ENCODE peak calls at places on chromosomes 4 and X, in four cellular contexts. E, K, F and G are unnamed samples.

GRCh38 chrX:17161991-17162390 is 213.0 kb upstream of the NHS start:
- DNase-seq in F (no peak), E (no peak), K (no peak), G (no peak)

GRCh38 chr4:41696131-41696530 is 52.4 kb downstream of the PHOX2B start:
- DNase-seq in F (no peak), K (no peak), E (no peak), G (no peak)

GRCh38 chr4:80189956-80190671 is 7.2 kb upstream of the PRDM8 start:
- DNase-seq in E (no peak), F (no peak), K (no peak), G (no peak)

GRCh38 chr4:7323872-7324650 is 110.7 kb downstream of the PSAPL1 start:
- DNase-seq in F (peak), K (no peak), E (no peak), G (no peak)

GRCh38 chr4:81142744-81143143 is 72.3 kb downstream of the PRKG2 start:
- DNase-seq in E (peak), K (no peak), F (no peak), G (no peak)

GRCh38 chr4:827209-828081 is 1.5 kb upstream of the CPLX1 start:
- DNase-seq in F (peak), K (no peak), E (no peak), G (no peak)

GRCh38 chr4:3039706-3040366 is 34.5 kb downstream of the HTT-AS start:
- DNase-seq in F (no peak), E (no peak), K (no peak), G (no peak)

GRCh38 chr4:150578745-150579470 is 3.0 kb upstream of the MAB21L2 start:
- DNase-seq in K (no peak), F (no peak), E (peak), G (no peak)

GRCh38 chr4:814312-814850 is 11.5 kb downstream of the CPLX1 start:
- DNase-seq in F (peak), E (no peak), K (no peak), G (no peak)

GRCh38 chr4:8248091-8248490 is 21.5 kb upstream of the HTRA3 start:
- DNase-seq in E (peak), F (no peak), K (no peak), G (no peak)

GRCh38 chr4:174561556-174561955 is 39.3 kb upstream of the HPGD start:
- DNase-seq in E (peak), K (no peak), F (no peak), G (no peak)

GRCh38 chr4:73730292-73730691 is 10.1 kb upstream of the CXCL8 start:
- DNase-seq in F (no peak), K (no peak), E (no peak), G (no peak)

GRCh38 chrX:130179579-130180215 is 7.9 kb downstream of the RAB33A start:
- DNase-seq in E (peak), F (no peak), K (no peak), G (no peak)

GRCh38 chrX:151754641-151755215 is 20.2 kb downstream of the CNGA2 start:
- DNase-seq in E (peak), F (no peak), K (no peak), G (peak)

GRCh38 chr4:109886303-109886702 is 26.4 kb upstream of the EGF start:
- DNase-seq in E (no peak), K (no peak), F (no peak), G (no peak)

GRCh38 chr4:158914178-158914577 is 145.4 kb downstream of the FNIP2 start:
- DNase-seq in F (no peak), E (peak), K (no peak), G (no peak)

GRCh38 chr4:174045381-174045780 is 238.1 kb downstream of the FBXO8 start:
- DNase-seq in F (no peak), K (no peak), E (no peak), G (no peak)

GRCh38 chrX:39726810-39727209 is 370.9 kb downstream of the BCOR start:
- DNase-seq in K (no peak), F (no peak), E (no peak), G (no peak)

GRCh38 chr4:66330125-66330524 is 659.8 kb upstream of the EPHA5 start:
- DNase-seq in K (no peak), E (peak), F (no peak), G (no peak)

GRCh38 chrX:36856849-36857248 is 151.3 kb upstream of the FAM47C start:
- DNase-seq in K (no peak), F (no peak), E (peak), G (no peak)

GRCh38 chr4:34046580-34046979 is 2197.7 kb downstream of the ARAP2 start:
- DNase-seq in F (no peak), K (no peak), E (peak), G (no peak)

GRCh38 chr4:101114936-101115372 is 232.4 kb downstream of the PPP3CA start:
- DNase-seq in F (no peak), K (no peak), E (peak), G (no peak)

GRCh38 chr4:1752284-1753041 is 31.1 kb downstream of the TACC3 start:
- DNase-seq in E (peak), K (peak), F (peak), G (no peak)

GRCh38 chrX:133307094-133307493 is 88.9 kb upstream of the TFDP3 start:
- DNase-seq in K (no peak), E (no peak), F (no peak), G (no peak)

GRCh38 chrX:133305348-133305747 is 87.2 kb upstream of the TFDP3 start:
- DNase-seq in F (no peak), E (no peak), K (no peak), G (no peak)

GRCh38 chrX:133302775-133303445 is 84.8 kb upstream of the TFDP3 start:
- DNase-seq in K (no peak), E (peak), F (no peak), G (no peak)

DNA sequence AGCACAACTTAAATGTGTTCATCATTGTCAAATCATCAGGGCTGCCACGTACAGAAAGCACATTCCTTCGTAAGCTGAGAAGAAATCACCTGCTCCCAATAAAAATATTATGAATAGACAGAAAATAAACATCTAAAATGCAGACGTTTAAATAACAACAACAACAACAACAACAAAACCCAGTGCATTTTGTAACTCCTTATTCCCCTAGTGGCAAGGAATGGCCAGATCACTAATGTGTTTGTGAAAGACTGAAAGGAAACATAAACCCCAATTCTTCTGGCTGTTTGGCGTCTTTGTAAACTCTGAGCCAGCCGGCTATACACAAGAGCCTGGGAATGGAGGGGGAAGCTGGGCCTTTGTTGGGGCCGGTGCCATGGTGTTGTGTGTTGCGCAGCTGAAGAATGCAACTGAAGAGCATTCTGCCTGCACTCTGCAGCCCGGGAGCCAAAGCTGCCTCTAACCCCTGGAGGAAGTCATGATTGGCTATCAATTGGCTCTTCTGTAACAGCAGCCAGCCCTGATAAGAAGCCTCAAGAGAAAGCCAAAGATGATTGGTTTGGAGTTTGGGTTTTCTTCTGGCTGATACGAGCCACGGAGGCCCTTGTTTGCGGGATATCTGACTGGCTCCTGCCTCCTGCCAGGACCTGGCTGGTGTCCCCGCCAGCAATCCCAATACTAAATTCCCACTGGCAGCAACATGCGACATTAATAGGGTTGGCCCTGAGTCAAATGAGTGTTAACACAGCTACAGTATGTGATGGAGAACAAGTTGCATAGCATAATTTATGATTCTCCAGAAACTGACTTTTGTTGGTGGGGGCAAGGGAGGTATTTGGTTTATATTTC is 89.7 kb upstream of the TFDP3 start:
- DNase-seq in K (no peak), E (no peak), F (peak), G (no peak)
- TF ChIP-seq CTCF in K (no peak), E (no peak), F (no peak), G (no peak)

GRCh38 chr4:103032575-103032974 is 13.1 kb upstream of the SLC9B1 start:
- DNase-seq in F (no peak), K (peak), E (peak), G (no peak)
- TF ChIP-seq CTCF in F (peak), K (peak), E (peak), G (no peak)

GRCh38 chr4:32145987-32146386 is 1425.8 kb downstream of the PCDH7 start:
- DNase-seq in F (no peak), K (no peak), E (no peak), G (no peak)
- TF ChIP-seq CTCF in F (no peak), K (no peak), E (no peak), G (no peak)

GRCh38 chr4:131649227-131649626 is 1499.9 kb upstream of the PCDH10 start:
- DNase-seq in E (no peak), F (no peak), K (no peak), G (no peak)

GRCh38 chr4:131638776-131639175 is 1510.3 kb upstream of the PCDH10 start:
- DNase-seq in K (no peak), E (peak), F (no peak), G (no peak)

DNA sequence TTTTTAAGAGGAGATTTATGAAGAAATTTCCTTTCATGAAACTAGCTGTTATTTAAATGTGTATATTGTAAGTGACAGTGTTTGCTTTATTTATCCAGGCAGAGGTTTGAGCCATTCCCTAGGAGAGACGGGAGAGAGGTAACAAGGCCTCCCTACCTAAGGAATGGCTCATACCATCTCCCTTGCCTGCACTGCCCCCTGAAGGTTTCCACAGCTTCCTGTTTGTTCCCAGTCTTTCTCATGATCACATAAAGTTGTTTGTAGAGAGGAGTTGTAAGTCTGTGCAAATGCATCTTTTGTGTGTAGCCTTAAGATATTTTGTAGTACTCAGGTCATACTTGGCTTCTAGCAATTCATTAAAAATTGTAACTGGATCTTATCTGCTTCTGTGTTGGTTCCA is 1504.5 kb upstream of the PCDH10 start:
- DNase-seq in E (peak), F (no peak), K (no peak), G (no peak)
- TF ChIP-seq CTCF in E (peak), F (no peak), K (no peak), G (peak)

GRCh38 chrX:109890910-109891502 is 111.9 kb upstream of the TMEM164 start:
- DNase-seq in E (peak), K (peak), F (peak), G (peak)

GRCh38 chrX:109886122-109886761 is 116.7 kb upstream of the TMEM164 start:
- DNase-seq in E (peak), F (peak), K (peak), G (no peak)

GRCh38 chrX:109890300-109890699 is 112.6 kb upstream of the TMEM164 start:
- DNase-seq in F (no peak), E (no peak), K (no peak), G (no peak)

DNA sequence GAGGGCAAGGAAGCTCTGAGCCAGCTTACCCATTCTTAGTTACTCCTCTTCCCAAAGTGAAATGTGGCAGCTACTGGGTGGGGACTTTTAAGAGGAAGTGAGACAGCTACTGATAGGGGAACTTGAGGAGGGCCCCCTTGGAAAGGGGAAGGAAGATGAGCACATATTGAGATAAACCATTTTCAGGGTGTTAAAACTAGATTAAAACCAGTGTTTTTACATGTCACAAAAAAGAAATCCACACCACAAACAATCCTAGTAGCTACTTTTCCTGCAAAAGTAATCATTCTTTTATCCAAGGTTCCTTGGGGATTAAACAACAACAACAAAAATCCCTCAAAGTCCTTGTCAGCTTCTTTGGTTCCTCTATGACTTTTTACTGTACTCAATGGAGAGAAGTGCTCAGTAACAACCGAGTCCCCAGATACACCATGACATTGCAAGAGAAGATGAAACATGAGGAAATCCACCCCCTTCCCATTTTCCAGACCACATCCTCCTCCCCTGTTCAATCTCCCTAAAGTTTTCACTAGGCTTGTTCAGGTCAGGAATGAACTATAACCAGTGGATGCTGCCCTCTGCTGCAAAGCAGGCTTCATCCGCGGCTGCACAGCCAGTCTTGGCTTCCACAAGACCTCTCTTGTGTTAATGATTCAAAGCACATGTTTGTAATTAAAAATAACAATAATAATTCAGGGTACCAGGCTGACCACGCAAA is 113.5 kb upstream of the TMEM164 start:
- DNase-seq in K (peak), F (no peak), E (peak), G (no peak)
- TF ChIP-seq CTCF in K (peak), F (no peak), E (peak), G (peak)

GRCh38 chr4:118249890-118250289 is 102.9 kb downstream of the PRSS12 start:
- DNase-seq in F (no peak), E (no peak), K (no peak), G (no peak)

GRCh38 chr4:118259103-118259502 is 93.7 kb downstream of the PRSS12 start:
- DNase-seq in K (no peak), F (no peak), E (no peak), G (no peak)

DNA sequence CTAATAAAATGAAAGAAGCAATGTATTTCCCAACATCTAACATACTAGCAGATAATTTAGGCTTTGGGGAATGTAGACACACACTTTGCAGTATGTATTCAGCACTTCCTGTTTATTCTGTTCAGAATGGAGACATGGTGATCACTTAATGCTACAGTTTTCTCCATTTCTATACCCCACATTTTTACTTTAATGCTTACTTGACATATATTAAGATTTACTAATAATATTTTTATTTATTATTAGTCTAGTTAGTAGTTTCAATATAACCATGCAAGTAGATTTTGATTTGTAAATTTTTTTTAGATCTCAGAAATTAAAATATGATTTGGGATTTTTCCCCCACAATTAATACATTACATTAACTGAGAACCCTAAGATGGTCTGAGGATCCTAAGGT is 98.4 kb downstream of the PRSS12 start:
- DNase-seq in E (no peak), K (no peak), F (no peak), G (no peak)
- TF ChIP-seq CTCF in E (no peak), K (no peak), F (no peak), G (no peak)

DNA sequence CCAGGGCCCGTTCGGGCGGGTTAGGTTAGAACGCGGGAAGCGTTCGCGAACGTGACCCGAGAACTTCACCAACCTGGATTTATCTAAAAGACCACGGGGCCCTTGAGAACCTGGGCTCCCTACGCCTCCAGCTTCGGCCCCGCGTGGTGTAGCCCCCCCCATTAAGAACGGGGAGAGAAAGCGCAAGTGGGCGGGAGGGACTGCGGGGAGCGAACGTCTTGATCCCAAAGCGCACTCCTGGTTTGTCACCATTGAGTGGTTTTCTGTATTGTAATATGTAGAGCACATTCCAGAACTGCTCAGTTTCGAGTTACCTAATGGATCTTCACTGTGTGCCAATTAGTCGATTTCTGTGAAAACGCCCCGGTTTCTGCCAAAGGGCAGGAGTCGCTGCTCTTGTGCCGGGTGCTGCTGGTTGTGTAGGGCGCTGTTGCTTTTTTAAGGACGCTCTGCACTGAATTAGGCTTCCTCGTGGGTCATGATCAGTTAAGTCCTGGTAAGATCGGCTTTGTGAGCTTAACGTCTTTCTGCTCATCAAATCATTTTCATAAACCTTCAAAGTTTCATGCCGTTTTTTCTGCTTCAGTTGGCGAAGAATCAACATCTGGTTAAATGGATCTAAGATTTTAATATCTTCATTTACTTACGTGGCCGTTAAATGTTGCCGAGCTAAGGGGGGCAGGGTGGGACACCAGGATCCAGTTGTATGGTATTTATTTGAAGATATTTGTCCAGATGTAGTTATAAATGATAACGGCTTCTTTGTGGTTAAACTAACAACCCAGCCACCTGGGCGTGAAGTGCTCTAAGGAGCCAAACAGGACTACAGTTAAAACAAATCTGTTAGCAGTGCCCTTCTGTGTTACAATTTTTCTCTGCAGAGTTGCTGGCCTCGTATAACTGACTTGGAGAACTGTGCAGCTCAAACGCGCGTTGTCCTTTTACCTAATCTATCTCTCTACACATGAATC is 808 bp downstream of the MND1 start:
- DNase-seq in K (peak), E (peak), F (peak), G (peak)
- TF ChIP-seq CTCF in K (no peak), E (no peak), F (no peak), G (no peak)

GRCh38 chr4:139833131-139833930 is 167.7 kb downstream of the MGST2 start:
- DNase-seq in E (no peak), K (no peak), F (no peak), G (no peak)
- TF ChIP-seq CTCF in E (no peak), K (no peak), F (no peak), G (no peak)

DNA sequence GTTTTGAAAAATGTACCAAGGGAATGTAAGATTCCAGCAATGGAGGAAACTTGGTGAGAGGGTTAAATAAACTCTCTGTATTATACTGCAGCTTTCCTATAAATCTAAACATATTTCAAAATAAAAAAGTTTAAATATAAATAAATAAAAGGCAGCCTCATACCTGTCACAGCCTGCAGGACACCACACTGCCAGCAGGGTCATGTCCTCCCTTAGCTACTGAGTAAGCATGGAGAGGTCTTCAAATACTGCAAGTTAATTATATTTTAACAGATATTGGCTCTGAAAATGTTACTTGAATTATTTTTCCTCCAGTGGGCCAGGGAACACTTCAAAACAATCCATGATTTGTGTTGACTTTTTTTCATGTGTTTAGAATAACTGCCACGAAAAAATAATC is 852.8 kb upstream of the PCDH7 start:
- DNase-seq in E (no peak), F (no peak), K (no peak), G (no peak)
- TF ChIP-seq CTCF in E (no peak), F (no peak), K (no peak), G (no peak)